ENCODE peak calls at places on chromosome 10, in five cellular contexts. D, P, L, G and A are unnamed samples.

GRCh38 chr10:119029613-119030420 is at the start of gene NANOS1:
- DNase-seq in D (no peak), P (peak; percentile 44), L (no peak), G (no peak), A (peak; percentile 58)

GRCh38 chr10:21516270-21517131 is 9.0 kb downstream of the SKIDA1 start:
- DNase-seq in D (peak; percentile 55), P (peak; percentile 68), L (peak; percentile 83), G (peak; percentile 71), A (peak; percentile 70)

GRCh38 chr10:50807851-50808776 is 68.4 kb downstream of the ASAH2B start:
- DNase-seq in D (no peak), P (no peak), L (no peak), G (peak; percentile 95), A (no peak)

GRCh38 chr10:310371-310770 is 175.1 kb downstream of the ZMYND11 start:
- DNase-seq in D (no peak), P (no peak), L (no peak), G (no peak), A (no peak)

GRCh38 chr10:94224656-94225055 is 138.1 kb downstream of the NOC3L start:
- DNase-seq in D (no peak), P (no peak), L (no peak), G (no peak), A (no peak)

GRCh38 chr10:11934262-11934661 is 108.3 kb downstream of the UPF2 start:
- DNase-seq in D (no peak), P (peak; percentile 23), L (no peak), G (no peak), A (no peak)

GRCh38 chr10:96664563-96664962 is 55.8 kb downstream of the PIK3AP1 start:
- DNase-seq in D (no peak), P (no peak), L (no peak), G (no peak), A (no peak)

GRCh38 chr10:117461766-117462423 is 80.7 kb upstream of the EMX2 start:
- DNase-seq in D (peak; percentile 90), P (peak; percentile 71), L (peak; percentile 95), G (no peak), A (peak; percentile 70)

GRCh38 chr10:5971886-5972285 is 5.5 kb downstream of the IL15RA start:
- DNase-seq in D (no peak), P (peak; percentile 6), L (peak; percentile 56), G (peak; percentile 37), A (no peak)

GRCh38 chr10:61000769-61001730 is 57.1 kb upstream of the RHOBTB1 start:
- DNase-seq in D (peak; percentile 18), P (peak; percentile 33), L (peak; percentile 62), G (no peak), A (no peak)

GRCh38 chr10:130902929-130903328 is 408.6 kb downstream of the TCERG1L start:
- DNase-seq in D (no peak), P (no peak), L (no peak), G (no peak), A (no peak)

GRCh38 chr10:78196964-78197363 is 163.3 kb downstream of the RPS24 start:
- DNase-seq in D (no peak), P (no peak), L (no peak), G (no peak), A (no peak)

GRCh38 chr10:113326160-113327111 is 226.4 kb upstream of the HABP2 start:
- DNase-seq in D (peak; percentile 50), P (peak; percentile 79), L (peak; percentile 82), G (no peak), A (no peak)

GRCh38 chr10:72087969-72088878 is at the start of gene SPOCK2:
- DNase-seq in D (no peak), P (peak; percentile 50), L (no peak), G (no peak), A (peak; percentile 83)

GRCh38 chr10:133260895-133261725 is 15.6 kb downstream of the ADAM8 start:
- DNase-seq in D (peak; percentile 51), P (peak; percentile 68), L (peak; percentile 82), G (no peak), A (peak; percentile 74)

GRCh38 chr10:93456480-93456879 is 25.7 kb downstream of the MYOF start:
- DNase-seq in D (no peak), P (no peak), L (peak; percentile 50), G (no peak), A (no peak)

GRCh38 chr10:14563359-14563758 is 211.3 kb downstream of the FAM107B start:
- DNase-seq in D (no peak), P (no peak), L (no peak), G (no peak), A (no peak)

GRCh38 chr10:73991846-73992245 is 6.1 kb upstream of the VCL start:
- DNase-seq in D (no peak), P (no peak), L (no peak), G (no peak), A (peak; percentile 49)

GRCh38 chr10:80468002-80468401 is 13.9 kb downstream of the TSPAN14 start:
- DNase-seq in D (peak; percentile 41), P (peak; percentile 49), L (peak; percentile 80), G (peak; percentile 72), A (no peak)

GRCh38 chr10:43126759-43127424 is 11.4 kb upstream of the CSGALNACT2 start:
- DNase-seq in D (no peak), P (peak; percentile 8), L (no peak), G (peak; percentile 39), A (no peak)

GRCh38 chr10:114615600-114616007 is 42.5 kb downstream of the ABLIM1 start:
- DNase-seq in D (no peak), P (no peak), L (no peak), G (no peak), A (no peak)

GRCh38 chr10:62815373-62816111 is 624 bp downstream of the EGR2 start:
- DNase-seq in D (no peak), P (peak; percentile 26), L (no peak), G (peak; percentile 49), A (no peak)

GRCh38 chr10:62814901-62815372 is 1.2 kb downstream of the EGR2 start:
- DNase-seq in D (no peak), P (no peak), L (no peak), G (no peak), A (peak; percentile 51)

GRCh38 chr10:62817120-62817762 is 1.1 kb upstream of the EGR2 start:
- DNase-seq in D (peak; percentile 59), P (peak; percentile 54), L (peak; percentile 75), G (peak; percentile 68), A (peak; percentile 77)

GRCh38 chr10:62817763-62818425 is 1.7 kb upstream of the EGR2 start:
- DNase-seq in D (peak; percentile 74), P (peak; percentile 71), L (peak; percentile 81), G (peak; percentile 77), A (peak; percentile 76)

DNA sequence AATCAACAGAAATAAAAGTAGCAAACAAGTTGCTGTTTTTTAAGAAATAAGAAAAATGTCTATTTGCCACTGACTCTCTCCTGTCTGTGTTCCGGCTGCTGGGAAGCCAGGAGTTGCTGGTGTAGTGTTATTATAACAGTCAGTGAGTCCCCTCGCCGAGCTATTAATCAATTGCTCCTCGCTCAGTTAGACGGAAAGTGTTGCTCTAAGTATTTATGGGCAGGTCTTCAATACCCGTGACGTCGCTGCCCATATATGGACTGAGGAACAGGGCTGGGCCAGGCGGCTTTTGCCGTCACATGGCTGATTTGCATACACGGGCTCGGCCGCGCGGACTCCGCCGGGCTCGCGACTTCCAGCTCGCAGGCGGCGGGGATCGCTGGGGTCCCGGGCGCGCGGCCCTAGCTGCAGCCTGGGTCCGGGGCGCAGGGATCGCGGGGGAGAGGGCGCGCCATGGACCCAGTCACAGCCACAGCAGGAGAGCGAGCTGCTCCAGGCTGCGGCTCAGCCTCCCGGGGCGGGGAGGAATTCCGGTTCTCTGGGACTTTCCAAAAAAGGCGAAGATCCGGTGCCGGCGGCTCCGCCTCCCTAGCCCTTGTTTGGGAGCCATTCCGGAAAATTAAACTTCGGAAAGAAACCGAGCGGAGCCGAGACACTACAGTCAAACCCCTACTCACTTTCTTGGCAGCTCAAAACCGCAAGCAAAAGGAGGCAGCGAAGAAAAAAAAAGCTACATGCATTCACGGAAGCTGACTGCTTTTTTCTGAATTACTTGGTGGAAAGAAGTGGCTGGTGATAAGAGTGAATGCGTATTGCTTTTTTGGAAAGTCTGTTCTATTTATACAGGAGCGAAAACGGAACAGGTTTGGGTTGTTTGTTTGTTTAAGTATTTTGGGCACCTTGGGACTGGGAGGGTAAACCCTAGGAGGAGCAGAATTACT is at the start of gene EGR2:
- DNase-seq in D (peak; percentile 91), P (peak; percentile 92), L (peak; percentile 97), G (peak; percentile 95), A (peak; percentile 98)
- TF ChIP-seq POLR2A in D (no peak), P (peak; percentile 42), L (no peak), G (peak; percentile 80), A (peak; percentile 40)

GRCh38 chr10:3786295-3786981 is 1.4 kb upstream of the KLF6 start:
- DNase-seq in D (no peak), P (peak; percentile 51), L (peak; percentile 74), G (peak; percentile 84), A (no peak)
- TF ChIP-seq POLR2A in D (no peak), P (peak; percentile 48), L (no peak), G (peak; percentile 52), A (peak; percentile 35)

GRCh38 chr10:122855745-122856144 is 10.1 kb upstream of the CUZD1 start:
- DNase-seq in D (no peak), P (no peak), L (no peak), G (no peak), A (no peak)

GRCh38 chr10:122853665-122854313 is 8.1 kb upstream of the CUZD1 start:
- DNase-seq in D (no peak), P (no peak), L (no peak), G (no peak), A (no peak)

GRCh38 chr10:122852261-122852660 is 6.6 kb upstream of the CUZD1 start:
- DNase-seq in D (no peak), P (no peak), L (no peak), G (no peak), A (no peak)

GRCh38 chr10:122856902-122857301 is 11.2 kb upstream of the CUZD1 start:
- DNase-seq in D (no peak), P (no peak), L (no peak), G (no peak), A (no peak)

GRCh38 chr10:122854648-122855047 is 9.0 kb upstream of the CUZD1 start:
- DNase-seq in D (no peak), P (no peak), L (no peak), G (no peak), A (no peak)
- TF ChIP-seq POLR2A in D (no peak), P (no peak), L (no peak), G (no peak), A (no peak)

DNA sequence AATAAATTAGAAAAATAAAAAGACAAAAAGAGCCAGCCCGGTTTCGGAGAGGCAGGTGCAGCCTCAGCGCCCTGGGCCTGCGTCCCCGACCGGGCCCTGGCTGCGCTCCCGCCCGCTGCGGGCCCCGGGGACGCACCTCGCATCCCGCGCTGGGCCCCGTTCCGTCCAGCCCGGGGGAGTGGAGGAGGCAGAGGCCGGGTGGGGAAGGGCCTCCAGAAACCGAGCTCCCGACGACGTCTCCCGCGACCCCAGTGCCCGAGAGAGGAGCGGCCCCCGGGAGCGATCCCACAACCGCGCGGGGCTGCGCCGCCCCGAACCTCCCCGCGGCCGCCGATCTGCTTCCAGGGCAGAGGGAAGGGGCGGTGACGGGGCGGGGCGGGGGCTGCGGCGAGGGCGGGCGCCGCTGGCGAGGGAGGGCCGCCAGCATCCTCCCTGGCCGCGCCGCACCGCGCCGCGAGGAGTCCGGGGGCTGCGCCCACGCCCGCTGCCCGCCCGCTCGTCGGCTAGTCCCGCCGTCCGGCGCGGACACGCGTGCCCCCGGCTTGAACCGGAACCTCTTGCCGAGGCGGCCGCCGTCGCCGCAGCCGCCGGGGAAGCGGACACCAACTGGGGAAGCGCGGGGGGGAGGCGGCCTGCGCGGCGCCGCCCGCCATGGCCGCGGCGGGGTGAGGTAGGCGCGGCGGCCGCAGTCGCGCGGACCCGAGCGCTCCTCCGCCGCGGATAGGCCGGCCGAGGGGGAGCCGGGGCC is at the start of gene CCNY:
- DNase-seq in D (peak; percentile 77), P (peak; percentile 87), L (peak; percentile 87), G (peak; percentile 88), A (peak; percentile 90)
- TF ChIP-seq POLR2A in D (peak; percentile 18), P (peak; percentile 68), L (peak; percentile 73), G (peak; percentile 85), A (peak; percentile 80)